ENCODE peak calls at places on chromosomes 1 and 21, in seven cellular contexts. P, C, K, U, Q, A and X are unnamed samples.

GRCh38 chr1:22869325-22869724 is 103.3 kb downstream of the LACTBL1 start:
- DNase-seq in U (no peak), P (no peak), A (no peak), C (no peak), Q (no peak), K (no peak), X (no peak)

GRCh38 chr1:18724001-18724411 is 93.4 kb downstream of the PAX7 start:
- DNase-seq in C (no peak), Q (no peak), U (no peak), K (no peak), A (no peak), P (peak), X (no peak)

GRCh38 chr1:224182057-224182865 is 779 bp upstream of the DEGS1 start:
- DNase-seq in U (peak), P (no peak), A (peak), C (peak), Q (no peak), K (no peak), X (no peak)

GRCh38 chr1:32892368-32893197 is 6.3 kb downstream of the HPCA start:
- DNase-seq in A (peak), U (no peak), Q (no peak), C (no peak), P (peak), K (peak), X (no peak)

GRCh38 chr1:44283524-44284173 is 70.4 kb downstream of the DMAP1 start:
- DNase-seq in K (no peak), C (no peak), P (no peak), U (no peak), Q (no peak), A (no peak), X (no peak)

GRCh38 chr1:46767649-46768282 is 31.1 kb upstream of the CYP4B1 start:
- DNase-seq in C (peak), P (no peak), A (no peak), Q (no peak), K (no peak), U (no peak), X (no peak)

GRCh38 chr21:44914176-44914874 is 6.4 kb downstream of the ITGB2 start:
- DNase-seq in P (no peak), C (peak), U (no peak), K (no peak), A (no peak), Q (no peak), X (no peak)

GRCh38 chr1:54245501-54245900 is 45.5 kb downstream of the MRPL37 start:
- DNase-seq in P (no peak), U (no peak), A (no peak), Q (no peak), C (no peak), K (no peak), X (no peak)

GRCh38 chr1:86395771-86396502 is at the start of gene ODF2L:
- DNase-seq in C (peak), A (peak), Q (peak), K (peak), U (peak), P (peak), X (peak)

GRCh38 chr1:3942416-3943122 is 42.5 kb upstream of the C1orf174 start:
- DNase-seq in U (no peak), A (no peak), P (no peak), K (no peak), Q (no peak), C (no peak), X (no peak)

GRCh38 chr1:243501002-243501401 is 245.2 kb downstream of the SDCCAG8 start:
- DNase-seq in C (no peak), A (no peak), P (no peak), K (no peak), U (no peak), Q (no peak), X (no peak)

GRCh38 chr1:7921766-7922165 is 18.9 kb downstream of the TNFRSF9 start:
- DNase-seq in C (no peak), Q (no peak), P (no peak), A (no peak), K (no peak), U (no peak), X (no peak)

GRCh38 chr1:111110197-111110899 is 29.5 kb downstream of the DRAM2 start:
- DNase-seq in U (no peak), P (no peak), Q (no peak), C (peak), A (no peak), K (no peak), X (no peak)

GRCh38 chr1:244834596-244835275 is 722 bp upstream of the COX20 start:
- DNase-seq in U (peak), Q (peak), K (no peak), P (peak), C (peak), A (peak), X (peak)

GRCh38 chr1:209883341-209883971 is 54.6 kb upstream of the SYT14 start:
- DNase-seq in Q (no peak), A (no peak), K (no peak), U (no peak), C (no peak), P (no peak), X (no peak)

GRCh38 chr1:94418664-94419655 is 771 bp downstream of the ABCD3 start:
- DNase-seq in U (no peak), P (peak), C (peak), K (no peak), A (peak), Q (peak), X (no peak)

GRCh38 chr21:45367402-45368351 is 37.3 kb upstream of the COL18A1 start:
- DNase-seq in P (no peak), Q (no peak), A (no peak), U (no peak), C (no peak), K (no peak), X (no peak)

GRCh38 chr1:221335161-221336101 is 406.5 kb downstream of the DUSP10 start:
- DNase-seq in P (no peak), C (no peak), A (no peak), Q (no peak), K (no peak), U (no peak), X (no peak)

GRCh38 chr1:38778051-38778450 is 81.5 kb downstream of the RRAGC start:
- DNase-seq in Q (no peak), P (no peak), C (no peak), A (no peak), K (no peak), U (no peak), X (no peak)

GRCh38 chr1:23018661-23019093 is 591 bp upstream of the KDM1A start:
- DNase-seq in C (no peak), P (peak), A (peak), Q (no peak), U (no peak), K (peak), X (no peak)

GRCh38 chr1:247347395-247348222 is 15.9 kb upstream of the ZNF496 start:
- DNase-seq in P (peak), K (no peak), U (no peak), C (no peak), A (no peak), Q (no peak), X (no peak)

DNA sequence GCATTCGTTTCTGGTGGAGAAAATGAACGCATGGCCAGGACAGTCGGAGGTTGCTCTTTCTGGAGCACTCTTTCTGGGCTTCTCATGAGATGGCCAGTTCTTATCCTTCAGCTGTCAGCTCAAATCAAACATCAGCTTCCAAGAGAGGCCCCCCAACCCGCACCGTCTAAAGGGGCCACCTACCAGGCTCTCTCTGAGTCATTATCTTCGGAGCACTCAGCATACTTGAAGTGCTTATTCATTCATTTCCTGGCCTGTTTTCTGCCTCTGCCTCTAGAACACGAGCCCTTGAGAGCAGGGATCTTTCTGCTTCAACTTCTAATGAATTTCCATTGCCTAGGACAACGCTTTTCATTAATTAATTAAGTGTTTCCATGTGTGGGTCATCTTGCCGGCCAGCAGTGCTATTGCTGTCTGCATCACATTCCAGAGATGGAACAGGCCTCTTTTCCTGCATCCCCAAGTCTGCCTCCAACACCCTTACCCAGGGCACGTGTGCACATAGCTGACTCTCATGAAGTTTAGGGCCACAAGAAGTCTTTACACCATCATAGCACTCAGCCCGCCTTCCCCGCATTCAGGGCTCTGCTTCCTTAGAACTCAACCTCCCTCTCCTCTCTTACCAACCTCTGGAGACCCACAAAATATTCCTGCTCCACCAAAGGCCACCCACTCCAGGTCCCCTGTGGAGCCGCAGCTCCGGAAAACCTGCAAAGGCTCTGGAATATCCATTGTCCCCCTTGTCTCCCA is 52.1 kb upstream of the LAPTM5 start:
- DNase-seq in Q (no peak), K (peak), A (no peak), U (no peak), P (no peak), C (no peak), X (no peak)
- TF ChIP-seq POLR2AphosphoS5 in Q (no peak), K (no peak), A (no peak), U (no peak), P (no peak), C (peak), X (no peak)

GRCh38 chr21:38733973-38734546 is 71.7 kb upstream of the ETS2 start:
- DNase-seq in K (peak), U (peak), A (peak), Q (peak), C (peak), P (peak), X (peak)
- TF ChIP-seq POLR2AphosphoS5 in K (no peak), U (no peak), A (no peak), Q (peak), C (peak), P (no peak), X (no peak)

GRCh38 chr1:41456847-41457540 is 27.5 kb downstream of the EDN2 start:
- DNase-seq in U (no peak), K (no peak), C (no peak), Q (no peak), P (no peak), A (no peak), X (no peak)
- TF ChIP-seq POLR2AphosphoS5 in U (no peak), K (no peak), C (no peak), Q (no peak), P (no peak), A (no peak), X (no peak)

DNA sequence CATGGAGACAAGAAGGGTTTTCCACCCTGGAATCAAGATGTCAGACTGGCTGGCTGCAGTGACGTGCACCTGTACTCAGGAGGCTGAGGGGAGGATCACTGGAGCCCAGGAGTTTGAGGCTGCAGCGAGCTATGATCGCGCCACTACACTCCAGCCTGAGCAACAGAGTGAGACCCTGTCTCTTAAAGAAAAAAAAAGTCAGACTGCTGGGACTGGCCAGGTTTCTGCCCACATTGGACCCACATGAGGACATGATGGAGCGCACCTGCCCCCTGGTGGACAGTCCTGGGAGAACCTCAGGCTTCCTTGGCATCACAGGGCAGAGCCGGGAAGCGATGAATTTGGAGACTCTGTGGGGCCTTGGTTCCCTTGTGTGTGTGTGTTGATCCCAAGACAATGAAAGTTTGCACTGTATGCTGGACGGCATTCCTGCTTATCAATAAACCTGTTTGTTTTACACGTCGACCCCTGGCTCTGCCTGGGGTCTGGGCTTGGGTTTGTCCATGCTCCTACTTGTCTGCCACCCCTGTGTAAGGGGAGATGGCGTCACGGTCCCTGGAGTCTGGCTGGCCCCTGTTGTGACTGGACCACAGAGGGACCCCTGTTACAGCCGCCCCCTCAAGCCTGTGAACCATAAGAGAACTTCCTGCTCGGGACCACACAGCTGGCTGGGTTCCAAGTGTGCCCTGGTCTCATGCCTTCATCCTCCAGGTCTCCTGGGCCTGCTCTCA is 20.9 kb upstream of the VPS13D start:
- DNase-seq in Q (peak), P (peak), K (peak), A (peak), C (peak), U (no peak), X (peak)
- TF ChIP-seq POLR2AphosphoS5 in Q (peak), P (no peak), K (no peak), A (no peak), C (peak), U (no peak), X (no peak)